ENCODE peak calls at places on chromosome 15, in ten cellular contexts. S is skeletal muscle cell; M is cerebellar cortex; X is K562; B is stimulated activated CD4-positive, alpha-beta T cell treated with anti-CD3 and anti-CD28 coated beads, Interleukin-12 subunit alpha, Interleukin-12 subunit beta, amount 100 ng/mL, for 48 hours; G is HTR-8/SVneo; H is dermis blood vessel endothelial cell; Z is Daoy; I is SW 1271; U is posterior vena cava. F is an unnamed sample.

GRCh38 chr15:35067501-35068347 is 17.4 kb downstream of the NANOGP8 start:
- DNase-seq in G (no peak), M (peak), S (no peak), Z (no peak), I (no peak), H (no peak), X (no peak), U (no peak), B (no peak), F (no peak)

GRCh38 chr15:31254431-31255175 is 72.0 kb upstream of the KLF13 start:
- DNase-seq in M (no peak), I (no peak), B (no peak), X (no peak), G (peak), H (peak), S (peak), U (peak), Z (peak), F (peak)

GRCh38 chr15:91253605-91254004 is 153.5 kb downstream of the SV2B start:
- DNase-seq in H (peak), B (no peak), I (no peak), X (no peak), M (no peak), S (no peak), U (no peak), G (no peak), Z (peak), F (no peak)

GRCh38 chr15:42775431-42775830 is 38.5 kb upstream of the CDAN1 start:
- DNase-seq in S (no peak), I (no peak), H (no peak), Z (no peak), U (no peak), B (no peak), M (no peak), X (no peak), G (no peak), F (no peak)

GRCh38 chr15:58793862-58794261 is 22.8 kb downstream of the MINDY2 start:
- DNase-seq in M (no peak), Z (peak), I (no peak), B (no peak), H (no peak), U (no peak), G (no peak), X (no peak), S (no peak), F (no peak)

GRCh38 chr15:68700395-68701123 is 120.1 kb downstream of the ANP32A start:
- DNase-seq in U (peak), G (no peak), I (no peak), Z (peak), M (peak), B (no peak), S (peak), X (no peak), H (peak), F (peak)

GRCh38 chr15:79089890-79090486 is 592 bp downstream of the RASGRF1 start:
- DNase-seq in Z (no peak), X (no peak), U (no peak), B (no peak), G (no peak), H (peak), M (peak), I (no peak), S (no peak), F (no peak)

GRCh38 chr15:67853454-67853853 is 13.6 kb upstream of the RNU6-1 start:
- DNase-seq in U (no peak), X (no peak), I (no peak), B (no peak), G (no peak), H (no peak), S (no peak), M (no peak), Z (no peak), F (no peak)

GRCh38 chr15:56820333-56820732 is 87.0 kb upstream of the ZNF280D start:
- DNase-seq in H (no peak), G (no peak), B (no peak), X (no peak), I (no peak), Z (no peak), U (no peak), S (no peak), M (no peak), F (no peak)

GRCh38 chr15:74616020-74616939 is 644 bp downstream of the CLK3 start:
- DNase-seq in Z (peak), S (no peak), X (peak), I (peak), U (peak), B (peak), G (no peak), M (no peak), H (peak), F (peak)

GRCh38 chr15:88012233-88012632 is 244.3 kb downstream of the NTRK3 start:
- DNase-seq in S (no peak), G (no peak), X (no peak), B (no peak), H (no peak), I (no peak), M (no peak), Z (no peak), U (no peak), F (peak)

GRCh38 chr15:90580946-90581345 is 51.2 kb downstream of the CRTC3 start:
- DNase-seq in U (no peak), M (no peak), X (no peak), Z (no peak), I (no peak), G (no peak), S (no peak), H (no peak), B (no peak), F (no peak)

GRCh38 chr15:72856549-72857040 is 73.0 kb upstream of the ADPGK start:
- DNase-seq in B (no peak), Z (no peak), I (no peak), H (no peak), X (no peak), M (no peak), S (no peak), G (no peak), U (no peak), F (no peak)

GRCh38 chr15:37031198-37031597 is 69.2 kb downstream of the MEIS2 start:
- DNase-seq in S (peak), G (no peak), U (no peak), B (no peak), I (no peak), H (no peak), M (no peak), Z (no peak), X (no peak), F (no peak)

GRCh38 chr15:37017031-37017625 is 83.2 kb downstream of the MEIS2 start:
- DNase-seq in B (no peak), U (no peak), G (no peak), M (no peak), I (no peak), Z (no peak), X (no peak), S (no peak), H (no peak), F (no peak)

GRCh38 chr15:22811640-22812039 is 25.2 kb downstream of the NIPA1 start:
- DNase-seq in S (no peak), I (peak), Z (peak), B (no peak), X (no peak), H (peak), G (peak), M (peak), U (no peak), F (peak)

GRCh38 chr15:92097473-92098178 is 244.1 kb downstream of the SLCO3A1 start:
- DNase-seq in G (peak), H (peak), X (peak), B (peak), U (no peak), I (peak), M (peak), Z (peak), S (no peak), F (peak)

GRCh38 chr15:39735120-39735717 is 47.4 kb downstream of the FSIP1 start:
- DNase-seq in M (no peak), Z (no peak), X (no peak), G (no peak), B (no peak), U (no peak), H (no peak), I (no peak), S (no peak), F (no peak)

GRCh38 chr15:82398785-82399184 is 30.8 kb upstream of the GOLGA6L9 start:
- DNase-seq in M (no peak), I (no peak), X (no peak), Z (no peak), U (no peak), S (no peak), B (no peak), G (no peak), H (no peak), F (no peak)